ENCODE peak calls at places on chromosomes 16 and 17, in eight cellular contexts. K is stomach, Y is H1, U is astrocyte of the cerebellum, D is upper lobe of left lung, L is upper lobe of right lung, I is heart left ventricle, G is cardiac muscle cell. X is an unnamed sample.

GRCh38 chr17:71530227-71530626 is 590.6 kb upstream of the SOX9 start:
- DNase-seq in K (no peak), Y (no peak), U (no peak), D (no peak), L (no peak), I (no peak), G (no peak), X (no peak)

GRCh38 chr17:76517638-76518038 is 16.4 kb upstream of the RHBDF2 start:
- DNase-seq in K (no peak), Y (no peak), U (no peak), D (no peak), L (no peak), I (no peak), G (no peak), X (no peak)

GRCh38 chr16:57914244-57915173 is 56.4 kb downstream of the CNGB1 start:
- DNase-seq in K (no peak), Y (no peak), U (no peak), D (no peak), L (no peak), I (no peak), G (no peak), X (no peak)

GRCh38 chr17:63911657-63912100 is 621 bp upstream of the CSHL1 start:
- DNase-seq in K (peak; percentile 40), Y (no peak), U (no peak), D (no peak), L (peak; percentile 51), I (no peak), G (peak; percentile 19), X (peak; percentile 36)

GRCh38 chr16:8675183-8676159 is 1.1 kb downstream of the ABAT start:
- DNase-seq in K (no peak), Y (no peak), U (no peak), D (no peak), L (no peak), I (no peak), G (peak; percentile 18), X (peak; percentile 48)

GRCh38 chr16:63050391-63050790 is 1014.2 kb upstream of the CDH8 start:
- DNase-seq in K (no peak), Y (no peak), U (no peak), D (no peak), L (no peak), I (no peak), G (no peak), X (no peak)

GRCh38 chr17:78343433-78344201 is 16.3 kb downstream of the SOCS3 start:
- DNase-seq in K (peak; percentile 50), Y (no peak), U (no peak), D (no peak), L (peak; percentile 85), I (no peak), G (no peak), X (peak; percentile 75)

GRCh38 chr17:37089998-37090397 is 141.2 kb downstream of the AATF start:
- DNase-seq in K (no peak), Y (no peak), U (no peak), D (no peak), L (no peak), I (no peak), G (peak; percentile 11), X (peak; percentile 54)

GRCh38 chr16:17228048-17228707 is 242.6 kb downstream of the XYLT1 start:
- DNase-seq in K (no peak), Y (no peak), U (no peak), D (no peak), L (no peak), I (no peak), G (no peak), X (no peak)

GRCh38 chr16:50297301-50298074 is 31.1 kb downstream of the ADCY7 start:
- DNase-seq in K (no peak), Y (no peak), U (no peak), D (no peak), L (peak; percentile 48), I (no peak), G (no peak), X (no peak)

DNA sequence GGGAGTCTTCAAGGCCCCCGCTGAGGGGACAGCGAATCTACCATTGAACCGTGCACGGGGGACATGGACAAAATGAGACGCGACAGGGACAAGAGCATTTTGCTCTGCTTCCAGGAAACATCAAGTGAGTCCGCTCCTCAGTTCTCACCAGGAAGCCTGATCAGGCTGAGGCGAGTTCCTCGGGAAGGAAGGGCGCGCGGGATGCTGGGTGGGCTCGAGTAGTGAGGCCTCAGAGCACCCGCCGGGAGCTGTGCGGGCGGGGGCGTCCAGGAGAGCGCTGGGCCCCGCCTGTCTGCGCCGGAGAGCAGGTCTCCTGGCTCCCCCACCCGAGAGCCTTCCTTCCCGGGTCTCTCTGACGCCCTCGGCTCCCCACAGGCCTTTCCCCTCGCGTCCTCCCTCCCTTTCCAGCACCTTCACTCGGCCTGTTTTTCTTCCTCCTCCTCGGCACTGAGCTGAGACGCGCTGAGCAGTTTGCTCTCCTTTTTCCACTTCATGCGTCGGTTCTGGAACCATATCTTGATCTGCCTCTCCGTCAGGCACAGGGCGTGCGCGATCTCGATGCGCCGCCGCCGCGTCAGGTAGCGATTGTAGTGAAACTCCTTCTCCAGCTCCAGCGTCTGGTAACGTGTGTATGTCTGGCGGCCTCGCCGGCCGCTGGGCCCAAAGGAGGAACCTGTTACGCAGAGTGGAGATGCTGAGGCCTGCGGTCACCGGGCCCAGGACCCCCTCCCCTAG is 2.6 kb upstream of the HOXB5 start:
- DNase-seq in K (no peak), Y (no peak), U (no peak), D (peak; percentile 86), L (no peak), I (no peak), G (no peak), X (no peak)
- H3K4me3 ChIP-seq in K (peak overlapping the region; percentile 55), Y (no peak overlapping the region), U (peak overlapping the region; percentile 44), D (peak overlapping the region; percentile 50), L (peak overlapping the region; percentile 62), I (peak overlapping the region; percentile 44), G (no peak overlapping the region), X (peak overlapping the region; percentile 60)

DNA sequence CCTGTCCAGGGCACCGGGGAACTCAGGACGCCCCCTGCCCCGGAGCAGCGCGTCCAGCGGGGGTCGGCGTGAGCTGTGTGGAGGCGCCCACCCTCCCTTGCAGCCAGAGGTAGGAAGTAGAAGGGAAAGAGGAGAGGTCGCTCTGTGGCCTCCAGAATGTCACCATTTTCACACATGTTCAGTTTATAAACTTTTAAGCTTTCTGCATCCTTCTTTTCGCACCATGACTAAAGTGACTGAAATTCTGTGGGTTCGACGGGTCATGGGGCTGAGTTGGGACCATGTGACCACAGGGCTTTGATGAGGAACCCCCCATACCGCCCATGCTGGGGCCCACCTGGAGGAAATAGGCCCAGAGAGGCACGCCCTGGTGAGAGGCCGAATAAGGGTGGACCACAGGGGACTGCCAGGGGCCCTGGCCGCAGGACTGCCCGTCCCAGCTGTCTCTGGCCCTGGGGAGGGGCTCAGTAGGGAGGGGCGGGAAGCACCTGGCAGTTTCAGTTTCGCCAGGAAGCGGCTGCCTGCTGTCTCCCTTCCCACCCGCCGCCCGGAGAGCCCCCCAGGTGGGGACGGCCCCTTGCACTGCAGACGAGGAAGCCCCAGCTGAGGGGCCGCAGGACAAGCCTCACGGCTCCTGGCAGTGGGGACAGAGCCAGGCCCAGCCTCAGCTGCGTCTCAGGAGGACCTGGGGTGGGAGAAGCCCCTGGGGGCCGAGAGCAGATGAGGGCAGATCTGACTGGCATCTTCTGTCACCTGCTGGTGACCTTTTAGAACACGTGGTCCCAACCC is 9.0 kb downstream of the CBFA2T3 start:
- DNase-seq in K (no peak), Y (no peak), U (no peak), D (peak; percentile 80), L (no peak), I (no peak), G (no peak), X (no peak)
- H3K4me3 ChIP-seq in K (no peak overlapping the region), Y (no peak overlapping the region), U (no peak overlapping the region), D (no peak overlapping the region), L (no peak overlapping the region), I (no peak overlapping the region), G (no peak overlapping the region), X (peak overlapping the region; percentile 55)

DNA sequence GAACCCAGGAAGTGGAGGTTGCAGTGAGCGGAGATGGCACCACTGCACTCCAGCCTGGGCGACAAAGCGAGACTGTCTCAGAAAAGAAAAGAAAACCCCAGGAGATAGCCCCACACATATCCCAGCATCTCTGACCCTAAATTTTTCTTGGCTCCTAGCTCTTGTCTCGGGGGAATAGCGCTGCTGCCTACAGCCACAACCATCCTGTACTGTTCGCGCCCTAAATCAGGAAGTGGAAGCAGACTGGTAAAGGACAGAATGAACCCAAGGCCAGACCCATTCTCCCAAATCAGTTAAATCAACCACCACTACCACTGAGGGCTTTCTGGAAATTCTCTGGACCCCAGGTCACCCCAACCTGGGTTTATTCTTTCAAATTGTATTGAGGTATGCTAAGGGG is 1.7 kb downstream of the CTDNEP1 start:
- DNase-seq in K (no peak), Y (no peak), U (no peak), D (no peak), L (no peak), I (no peak), G (no peak), X (no peak)
- H3K4me3 ChIP-seq in K (peak overlapping the region; percentile 98), Y (peak overlapping the region; percentile 78), U (peak overlapping the region; percentile 84), D (peak overlapping the region; percentile 96), L (peak overlapping the region; percentile 91), I (peak overlapping the region; percentile 86), G (peak overlapping the region; percentile 69), X (peak overlapping the region; percentile 100)

DNA sequence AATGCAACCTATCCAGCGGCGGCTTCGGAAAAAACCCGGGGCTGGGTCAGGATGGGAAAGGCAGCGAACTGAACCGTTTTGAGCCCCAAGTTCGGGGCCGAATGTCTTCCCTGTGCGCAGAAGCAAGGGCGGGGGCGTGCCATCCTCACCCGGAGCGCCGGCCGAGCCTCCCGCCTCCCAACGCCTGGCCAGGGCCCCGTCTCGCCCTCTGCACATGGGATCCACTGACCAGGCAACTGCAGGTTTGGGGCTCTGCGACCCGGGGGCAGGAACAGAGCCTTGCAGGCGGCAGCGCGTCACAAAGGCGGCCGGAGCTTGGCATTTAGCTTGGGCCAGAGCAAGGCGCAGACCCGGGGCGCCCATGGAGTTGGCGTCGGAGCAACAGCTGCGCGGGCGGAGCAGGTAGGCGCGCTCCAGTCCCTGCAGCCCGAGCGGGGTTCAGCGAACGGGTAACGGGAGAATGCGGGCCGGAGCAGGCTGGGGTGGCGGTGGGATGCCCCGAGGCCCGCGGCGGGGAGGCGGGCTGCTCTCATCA is at the start of gene FBXO39:
- DNase-seq in K (no peak), Y (no peak), U (no peak), D (peak; percentile 84), L (peak; percentile 68), I (no peak), G (peak; percentile 24), X (no peak)
- H3K4me3 ChIP-seq in K (no peak within 1 kb of the TSS), Y (peak within 1 kb of the TSS; percentile 29), U (no peak within 1 kb of the TSS), D (no peak within 1 kb of the TSS), L (no peak within 1 kb of the TSS), I (no peak within 1 kb of the TSS), G (no peak within 1 kb of the TSS), X (no peak within 1 kb of the TSS)